ENCODE peak calls at places on chromosomes 4 and X, in four cellular contexts. P is posterior cingulate gyrus, X is GM18507, M is T-helper 1 cell. T is an unnamed sample.
A peak's percentile ranks its signal among the peaks of the same experiment; 100 is the strongest.

GRCh38 chrX:103276581-103277002 is at the start of gene TCEAL5:
- DNase-seq in P (peak; percentile 62), X (no peak), M (no peak), T (no peak)

GRCh38 chr4:81137446-81137845 is 77.6 kb downstream of the PRKG2 start:
- DNase-seq in P (no peak), X (no peak), M (no peak), T (no peak)

GRCh38 chr4:89496851-89497250 is 189.3 kb upstream of the GPRIN3 start:
- DNase-seq in P (no peak), X (no peak), M (no peak), T (no peak)

GRCh38 chrX:133921084-133921483 is 64.3 kb downstream of the GPC3 start:
- DNase-seq in P (no peak), X (no peak), M (no peak), T (no peak)

GRCh38 chrX:115642895-115643530 is 82.0 kb downstream of the PLS3 start:
- DNase-seq in P (no peak), X (no peak), M (peak; percentile 43), T (no peak)

GRCh38 chr4:160319868-160320260 is 1217.0 kb downstream of the RAPGEF2 start:
- DNase-seq in P (no peak), X (no peak), M (no peak), T (no peak)

GRCh38 chrX:111086521-111087127 is 9.4 kb upstream of the PAK3 start:
- DNase-seq in P (no peak), X (no peak), M (no peak), T (no peak)

GRCh38 chr4:188989371-188989770 is 850.1 kb downstream of the TRIML1 start:
- DNase-seq in P (no peak), X (no peak), M (no peak), T (no peak)

GRCh38 chrX:69501433-69501832 is 2.7 kb upstream of the NALF2 start:
- DNase-seq in P (no peak), X (no peak), M (no peak), T (no peak)

GRCh38 chr4:140926672-140927071 is 170.5 kb upstream of the TBC1D9 start:
- DNase-seq in P (no peak), X (no peak), M (no peak), T (no peak)

GRCh38 chr4:94827481-94828110 is 69.8 kb downstream of the BMPR1B start:
- DNase-seq in P (no peak), X (no peak), M (no peak), T (no peak)

GRCh38 chr4:5206391-5206790 is 155.1 kb downstream of the STK32B start:
- DNase-seq in P (peak; percentile 65), X (no peak), M (no peak), T (no peak)

GRCh38 chr4:27024807-27025206 is 164.2 kb downstream of the STIM2 start:
- DNase-seq in P (no peak), X (no peak), M (no peak), T (no peak)

GRCh38 chr4:76257824-76258223 is 6.3 kb downstream of the FAM47E start:
- DNase-seq in P (no peak), X (no peak), M (no peak), T (no peak)

GRCh38 chr4:145830699-145831098 is 107.9 kb downstream of the ZNF827 start:
- DNase-seq in P (no peak), X (no peak), M (no peak), T (no peak)

GRCh38 chr4:21885770-21886169 is 62.8 kb downstream of the KCNIP4 start:
- DNase-seq in P (no peak), X (no peak), M (no peak), T (no peak)